ENCODE peak calls at places on chromosomes 5 and 9, in seven cellular contexts. One of them, this sample, is unnamed.

GRCh38 chr5:140044041-140044440 is 942 bp upstream of the NRG2 start:
- DNase-seq in pulmonary artery endothelial cell: no peak
- DNase-seq in stimulated activated CD8-positive, alpha-beta memory T cell treated with anti-CD3 and anti-CD28 coated beads, Interleukin-4, amount 100 ng/mL, for 1 hour: no peak
- DNase-seq in EH: peak; percentile 6
- DNase-seq in adrenal gland: no peak
- DNase-seq in hepatic stellate cell: no peak
- DNase-seq in cardiac muscle cell: no peak
- DNase-seq in this sample: no peak

GRCh38 chr5:66415208-66415607 is 181.0 kb upstream of the MAST4 start:
- DNase-seq in hepatic stellate cell: no peak
- DNase-seq in cardiac muscle cell: peak; percentile 68
- DNase-seq in stimulated activated CD8-positive, alpha-beta memory T cell treated with anti-CD3 and anti-CD28 coated beads, Interleukin-4, amount 100 ng/mL, for 1 hour: no peak
- DNase-seq in pulmonary artery endothelial cell: peak; percentile 24
- DNase-seq in EH: no peak
- DNase-seq in adrenal gland: no peak
- DNase-seq in this sample: no peak

GRCh38 chr9:83032065-83032625 is 30.8 kb downstream of the RASEF start:
- DNase-seq in pulmonary artery endothelial cell: no peak
- DNase-seq in hepatic stellate cell: no peak
- DNase-seq in EH: no peak
- DNase-seq in stimulated activated CD8-positive, alpha-beta memory T cell treated with anti-CD3 and anti-CD28 coated beads, Interleukin-4, amount 100 ng/mL, for 1 hour: no peak
- DNase-seq in adrenal gland: no peak
- DNase-seq in cardiac muscle cell: no peak
- DNase-seq in this sample: no peak

GRCh38 chr9:21070171-21070571 is 7.6 kb downstream of the IFNB1 start:
- DNase-seq in hepatic stellate cell: peak; percentile 21
- DNase-seq in stimulated activated CD8-positive, alpha-beta memory T cell treated with anti-CD3 and anti-CD28 coated beads, Interleukin-4, amount 100 ng/mL, for 1 hour: no peak
- DNase-seq in cardiac muscle cell: peak; percentile 98
- DNase-seq in EH: peak; percentile 96
- DNase-seq in pulmonary artery endothelial cell: peak; percentile 97
- DNase-seq in adrenal gland: peak; percentile 54
- DNase-seq in this sample: peak; percentile 75

GRCh38 chr9:87039809-87040392 is 92.6 kb upstream of the GAS1 start:
- DNase-seq in hepatic stellate cell: no peak
- DNase-seq in stimulated activated CD8-positive, alpha-beta memory T cell treated with anti-CD3 and anti-CD28 coated beads, Interleukin-4, amount 100 ng/mL, for 1 hour: no peak
- DNase-seq in cardiac muscle cell: peak; percentile 44
- DNase-seq in pulmonary artery endothelial cell: no peak
- DNase-seq in EH: peak; percentile 78
- DNase-seq in adrenal gland: no peak
- DNase-seq in this sample: no peak

GRCh38 chr9:10055886-10056395 is 556.9 kb downstream of the PTPRD start:
- DNase-seq in hepatic stellate cell: no peak
- DNase-seq in pulmonary artery endothelial cell: no peak
- DNase-seq in cardiac muscle cell: no peak
- DNase-seq in stimulated activated CD8-positive, alpha-beta memory T cell treated with anti-CD3 and anti-CD28 coated beads, Interleukin-4, amount 100 ng/mL, for 1 hour: no peak
- DNase-seq in EH: no peak
- DNase-seq in adrenal gland: no peak
- DNase-seq in this sample: no peak

GRCh38 chr9:90600029-90600428 is 42.6 kb downstream of the DIRAS2 start:
- DNase-seq in cardiac muscle cell: no peak
- DNase-seq in hepatic stellate cell: no peak
- DNase-seq in stimulated activated CD8-positive, alpha-beta memory T cell treated with anti-CD3 and anti-CD28 coated beads, Interleukin-4, amount 100 ng/mL, for 1 hour: no peak
- DNase-seq in EH: no peak
- DNase-seq in adrenal gland: no peak
- DNase-seq in pulmonary artery endothelial cell: no peak
- DNase-seq in this sample: no peak

GRCh38 chr5:9653811-9654210 is 23.7 kb upstream of the TAS2R1 start:
- DNase-seq in stimulated activated CD8-positive, alpha-beta memory T cell treated with anti-CD3 and anti-CD28 coated beads, Interleukin-4, amount 100 ng/mL, for 1 hour: no peak
- DNase-seq in pulmonary artery endothelial cell: no peak
- DNase-seq in hepatic stellate cell: peak; percentile 39
- DNase-seq in cardiac muscle cell: peak; percentile 92
- DNase-seq in adrenal gland: peak; percentile 31
- DNase-seq in EH: peak; percentile 96
- DNase-seq in this sample: no peak

GRCh38 chr9:38176256-38176655 is 107.2 kb upstream of the SHB start:
- DNase-seq in stimulated activated CD8-positive, alpha-beta memory T cell treated with anti-CD3 and anti-CD28 coated beads, Interleukin-4, amount 100 ng/mL, for 1 hour: no peak
- DNase-seq in EH: no peak
- DNase-seq in pulmonary artery endothelial cell: no peak
- DNase-seq in cardiac muscle cell: no peak
- DNase-seq in hepatic stellate cell: no peak
- DNase-seq in adrenal gland: no peak
- DNase-seq in this sample: no peak